ENCODE peak calls at places on chromosomes 4 and X, in five cellular contexts. O is foreskin keratinocyte; G is right atrium auricular region; Z is activated CD4-positive, alpha-beta T cell treated with anti-CD3 and anti-CD28 coated beads for 4 hours; H is AG08396. X is an unnamed sample.
A peak's percentile ranks its signal among the peaks of the same experiment; 100 is the strongest.

GRCh38 chrX:15050395-15050794 is 177.2 kb downstream of the MOSPD2 start:
- DNase-seq in Z (no peak), H (no peak), O (no peak), G (no peak), X (no peak)

GRCh38 chr4:100796333-100796732 is 278.5 kb upstream of the EMCN start:
- DNase-seq in Z (no peak), O (no peak), G (no peak), H (no peak), X (no peak)

GRCh38 chrX:40663880-40664630 is 16.7 kb upstream of the CXorf38 start:
- DNase-seq in O (no peak), Z (no peak), G (no peak), H (peak; percentile 21), X (no peak)

GRCh38 chr4:88130544-88131305 is 27.7 kb downstream of the ABCG2 start:
- DNase-seq in Z (no peak), H (no peak), O (no peak), G (no peak), X (no peak)

GRCh38 chr4:39792529-39792928 is 94.6 kb downstream of the UBE2K start:
- DNase-seq in G (no peak), O (no peak), H (no peak), Z (no peak), X (no peak)

GRCh38 chr4:182294436-182294835 is 51.2 kb downstream of the TENM3 start:
- DNase-seq in O (no peak), G (no peak), Z (no peak), H (no peak), X (no peak)

GRCh38 chr4:31290836-31291235 is 570.7 kb downstream of the PCDH7 start:
- DNase-seq in G (no peak), Z (no peak), H (no peak), O (no peak), X (no peak)

GRCh38 chrX:42739258-42739657 is 38.7 kb downstream of the PPP1R2C start:
- DNase-seq in G (no peak), Z (no peak), H (no peak), O (no peak), X (no peak)

GRCh38 chr4:25095756-25096552 is 64.3 kb downstream of the SEPSECS start:
- DNase-seq in H (no peak), Z (no peak), G (no peak), O (no peak), X (no peak)

GRCh38 chr4:34417160-34417559 is 1827.2 kb downstream of the ARAP2 start:
- DNase-seq in H (no peak), G (no peak), O (no peak), Z (no peak), X (no peak)

GRCh38 chr4:166277406-166277805 is 404.4 kb downstream of the TLL1 start:
- DNase-seq in Z (no peak), O (no peak), H (no peak), G (no peak), X (no peak)

GRCh38 chr4:188779586-188779985 is 640.3 kb downstream of the TRIML1 start:
- DNase-seq in G (no peak), Z (no peak), H (no peak), O (no peak), X (no peak)

GRCh38 chr4:148962539-148963290 is 520.5 kb upstream of the NR3C2 start:
- DNase-seq in O (peak; percentile 14), H (no peak), Z (no peak), G (no peak), X (no peak)

GRCh38 chr4:13918110-13918509 is 290.6 kb upstream of the BOD1L1 start:
- DNase-seq in O (peak; percentile 93), G (peak; percentile 59), Z (no peak), H (peak; percentile 67), X (peak; percentile 95)

GRCh38 chrX:44873415-44874270 is 655 bp downstream of the KDM6A start:
- DNase-seq in Z (peak; percentile 54), O (no peak), G (peak; percentile 68), H (peak; percentile 65), X (no peak)

GRCh38 chrX:53669258-53669657 is 17.3 kb downstream of the HUWE1 start:
- DNase-seq in G (no peak), H (no peak), O (no peak), Z (no peak), X (no peak)

GRCh38 chr4:74344031-74344430 is 20.9 kb upstream of the EREG start:
- DNase-seq in H (no peak), O (no peak), G (no peak), Z (no peak), X (no peak)

GRCh38 chr4:38570647-38571326 is 93.2 kb upstream of the KLF3 start:
- DNase-seq in O (no peak), Z (no peak), H (no peak), G (no peak), X (no peak)

GRCh38 chr4:129264008-129264657 is 168.2 kb downstream of the C4orf33 start:
- DNase-seq in G (no peak), Z (no peak), H (no peak), O (no peak), X (no peak)

GRCh38 chrX:65035451-65035779 is 59.2 kb upstream of the ZC4H2 start:
- DNase-seq in Z (no peak), G (no peak), O (no peak), H (peak; percentile 60), X (no peak)

GRCh38 chrX:126165401-126165720 is 728 bp downstream of the DCAF12L2 start:
- DNase-seq in O (no peak), Z (no peak), H (no peak), G (no peak), X (no peak)

GRCh38 chr4:99642725-99643489 is 14.7 kb downstream of the C4orf54 start:
- DNase-seq in G (peak; percentile 80), O (no peak), Z (no peak), H (no peak), X (no peak)

GRCh38 chr4:165207431-165208321 is at the start of gene KLHL2:
- DNase-seq in G (peak; percentile 70), Z (peak; percentile 58), H (peak; percentile 92), O (no peak), X (no peak)

GRCh38 chr4:48360285-48360965 is 19.1 kb downstream of the SLAIN2 start:
- DNase-seq in H (peak; percentile 69), G (no peak), O (peak; percentile 80), Z (no peak), X (peak; percentile 38)

GRCh38 chr4:2341261-2341841 is 77.1 kb downstream of the ZFYVE28 start:
- DNase-seq in Z (no peak), G (peak; percentile 42), O (no peak), H (no peak), X (no peak)

GRCh38 chrX:20061869-20062254 is 54.8 kb downstream of the MAP7D2 start:
- DNase-seq in G (no peak), Z (no peak), O (no peak), H (peak; percentile 18), X (no peak)

GRCh38 chr4:54664400-54664799 is 6.6 kb downstream of the KIT start:
- DNase-seq in Z (no peak), O (no peak), G (no peak), H (no peak), X (no peak)

GRCh38 chr4:42420120-42420519 is 22.8 kb downstream of the SHISA3 start:
- DNase-seq in H (no peak), Z (no peak), O (no peak), G (no peak), X (no peak)

GRCh38 chr4:2301221-2301642 is 39.3 kb upstream of the MXD4 start:
- DNase-seq in Z (no peak), G (no peak), H (no peak), O (no peak), X (no peak)

GRCh38 chr4:80462537-80463207 is 127.1 kb downstream of the CFAP299 start:
- DNase-seq in Z (no peak), O (no peak), G (no peak), H (no peak), X (no peak)